ENCODE peak calls at places on chromosomes 13 and 19, in four cellular contexts. One of them, this sample, is unnamed.

GRCh38 chr19:409006-409514 is at the start of gene C2CD4C:
- DNase-seq in H1: no peak
- DNase-seq in K562: peak
- DNase-seq in GM12878: no peak
- DNase-seq in this sample: no peak

GRCh38 chr13:104385409-104385808 is 1319.2 kb upstream of the SLC10A2 start:
- DNase-seq in H1: no peak
- DNase-seq in K562: no peak
- DNase-seq in GM12878: no peak
- DNase-seq in this sample: no peak

GRCh38 chr13:113635709-113636108 is 22.3 kb downstream of the ATP4B start:
- DNase-seq in H1: no peak
- DNase-seq in K562: no peak
- DNase-seq in GM12878: no peak
- DNase-seq in this sample: no peak

GRCh38 chr19:13920940-13921744 is 15.1 kb downstream of the CC2D1A start:
- DNase-seq in H1: no peak
- DNase-seq in K562: peak
- DNase-seq in GM12878: peak
- DNase-seq in this sample: peak

GRCh38 chr19:12946092-12946845 is 607 bp downstream of the RAD23A start:
- DNase-seq in H1: peak
- DNase-seq in K562: peak
- DNase-seq in GM12878: no peak
- DNase-seq in this sample: peak

GRCh38 chr13:59774511-59774911 is 389.2 kb downstream of the DIAPH3 start:
- DNase-seq in H1: no peak
- DNase-seq in K562: no peak
- DNase-seq in GM12878: no peak
- DNase-seq in this sample: peak

GRCh38 chr19:29660835-29661234 is 4.4 kb upstream of the PLEKHF1 start:
- DNase-seq in H1: no peak
- DNase-seq in K562: peak
- DNase-seq in GM12878: no peak
- DNase-seq in this sample: no peak

GRCh38 chr19:36106441-36106840 is 4.5 kb upstream of the OVOL3 start:
- DNase-seq in H1: no peak
- DNase-seq in K562: no peak
- DNase-seq in GM12878: no peak
- DNase-seq in this sample: no peak

GRCh38 chr19:55579766-55580621 is 654 bp downstream of the ZNF579 start:
- DNase-seq in H1: no peak
- DNase-seq in K562: peak
- DNase-seq in GM12878: no peak
- DNase-seq in this sample: peak

GRCh38 chr13:93416943-93417342 is 190.3 kb downstream of the GPC6 start:
- DNase-seq in H1: no peak
- DNase-seq in K562: no peak
- DNase-seq in GM12878: no peak
- DNase-seq in this sample: no peak

GRCh38 chr19:52442179-52442578 is 11.2 kb upstream of the ZNF578 start:
- DNase-seq in H1: no peak
- DNase-seq in K562: no peak
- DNase-seq in GM12878: no peak
- DNase-seq in this sample: no peak

GRCh38 chr13:76387561-76387960 is 498.6 kb downstream of the KCTD12 start:
- DNase-seq in H1: no peak
- DNase-seq in K562: no peak
- DNase-seq in GM12878: no peak
- DNase-seq in this sample: no peak

GRCh38 chr19:35357867-35358573 is at the start of gene FFAR3:
- DNase-seq in H1: no peak
- DNase-seq in K562: no peak
- DNase-seq in GM12878: no peak
- DNase-seq in this sample: no peak

GRCh38 chr13:73364706-73365105 is 305.9 kb downstream of the KLF5 start:
- DNase-seq in H1: no peak
- DNase-seq in K562: no peak
- DNase-seq in GM12878: no peak
- DNase-seq in this sample: no peak

GRCh38 chr19:30059741-30060140 is 117.7 kb downstream of the URI1 start:
- DNase-seq in H1: no peak
- DNase-seq in K562: no peak
- DNase-seq in GM12878: no peak
- DNase-seq in this sample: no peak

GRCh38 chr19:18008814-18009213 is 844 bp downstream of the ARRDC2 start:
- DNase-seq in H1: no peak
- DNase-seq in K562: no peak
- DNase-seq in GM12878: no peak
- DNase-seq in this sample: no peak

GRCh38 chr19:8607386-8607785 is 3.1 kb downstream of the ADAMTS10 start:
- DNase-seq in H1: no peak
- DNase-seq in K562: no peak
- DNase-seq in GM12878: no peak
- DNase-seq in this sample: no peak

GRCh38 chr19:12778020-12778904 is 2.9 kb upstream of the HOOK2 start:
- DNase-seq in H1: no peak
- DNase-seq in K562: no peak
- DNase-seq in GM12878: no peak
- DNase-seq in this sample: no peak

GRCh38 chr13:113848431-113849260 is 15.2 kb downstream of the GAS6 start:
- DNase-seq in H1: no peak
- DNase-seq in K562: no peak
- DNase-seq in GM12878: no peak
- DNase-seq in this sample: no peak

GRCh38 chr19:18415177-18415867 is 3.9 kb upstream of the SSBP4 start:
- DNase-seq in H1: no peak
- DNase-seq in K562: peak
- DNase-seq in GM12878: no peak
- DNase-seq in this sample: no peak

GRCh38 chr19:44925114-44925891 is 10.9 kb downstream of the APOC1 start:
- DNase-seq in H1: no peak
- DNase-seq in K562: no peak
- DNase-seq in GM12878: no peak
- DNase-seq in this sample: peak

GRCh38 chr19:11482384-11483050 is 1.7 kb upstream of the ELAVL3 start:
- DNase-seq in H1: peak
- DNase-seq in K562: peak
- DNase-seq in GM12878: peak
- DNase-seq in this sample: peak

GRCh38 chr13:35191883-35192282 is 249.8 kb downstream of the NBEA start:
- DNase-seq in H1: no peak
- DNase-seq in K562: no peak
- DNase-seq in GM12878: no peak
- DNase-seq in this sample: no peak

GRCh38 chr13:31045621-31046081 is 113.2 kb downstream of the TEX26 start:
- DNase-seq in H1: no peak
- DNase-seq in K562: peak
- DNase-seq in GM12878: peak
- DNase-seq in this sample: peak

GRCh38 chr13:77459616-77460015 is 75.9 kb upstream of the SCEL start:
- DNase-seq in H1: no peak
- DNase-seq in K562: no peak
- DNase-seq in GM12878: no peak
- DNase-seq in this sample: no peak

GRCh38 chr13:77457989-77458388 is 77.5 kb upstream of the SCEL start:
- DNase-seq in H1: no peak
- DNase-seq in K562: no peak
- DNase-seq in GM12878: no peak
- DNase-seq in this sample: no peak

GRCh38 chr13:77465595-77466195 is 69.8 kb upstream of the SCEL start:
- DNase-seq in H1: no peak
- DNase-seq in K562: no peak
- DNase-seq in GM12878: no peak
- DNase-seq in this sample: no peak

DNA sequence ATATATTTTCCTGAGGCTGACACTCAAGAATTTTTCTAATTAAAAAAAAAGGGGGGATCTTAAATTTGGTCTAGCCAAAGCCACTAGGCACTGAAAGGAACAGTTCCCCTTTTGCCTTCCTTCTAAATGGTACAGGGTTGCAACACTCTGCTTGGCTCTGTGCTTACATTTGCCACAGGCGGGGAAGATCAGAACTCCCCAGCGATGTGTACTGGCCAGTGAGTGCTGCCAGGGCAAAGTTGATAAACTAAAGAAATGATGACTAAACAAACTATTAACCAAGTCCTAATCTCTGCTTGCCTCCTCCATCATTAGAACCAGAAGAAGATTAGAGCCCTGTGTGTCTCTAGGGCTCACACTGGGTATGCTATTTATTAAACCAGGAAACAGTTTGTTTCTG is 75.3 kb upstream of the SCEL start:
- DNase-seq in H1: no peak
- DNase-seq in K562: no peak
- DNase-seq in GM12878: peak
- DNase-seq in this sample: no peak
- TF ChIP-seq CBX5 in H1: no peak
- TF ChIP-seq CBX5 in K562: no peak
- TF ChIP-seq CBX5 in GM12878: no peak
- TF ChIP-seq CBX5 in this sample: no peak

GRCh38 chr19:32070101-32070500 is 275.3 kb upstream of the ZNF507 start:
- DNase-seq in H1: no peak
- DNase-seq in K562: no peak
- DNase-seq in GM12878: no peak
- DNase-seq in this sample: no peak
- TF ChIP-seq YY1 in H1: no peak
- TF ChIP-seq YY1 in K562: no peak
- TF ChIP-seq YY1 in GM12878: no peak
- TF ChIP-seq YY1 in this sample: no peak

GRCh38 chr13:78881054-78881453 is 222.1 kb upstream of the OBI1 start:
- DNase-seq in H1: no peak
- DNase-seq in K562: no peak
- DNase-seq in GM12878: no peak
- DNase-seq in this sample: no peak
- TF ChIP-seq KDM1A in H1: no peak
- TF ChIP-seq KDM1A in K562: no peak
- TF ChIP-seq KDM1A in GM12878: no peak
- TF ChIP-seq KDM1A in this sample: no peak

GRCh38 chr13:108496364-108497215 is 132.8 kb upstream of the MYO16 start:
- DNase-seq in H1: no peak
- DNase-seq in K562: no peak
- DNase-seq in GM12878: no peak
- DNase-seq in this sample: no peak
- TF ChIP-seq CBX5 in H1: no peak
- TF ChIP-seq CBX5 in K562: no peak
- TF ChIP-seq CBX5 in GM12878: no peak
- TF ChIP-seq CBX5 in this sample: no peak

GRCh38 chr13:111458739-111459138 is 138.3 kb downstream of the TEX29 start:
- DNase-seq in H1: no peak
- DNase-seq in K562: no peak
- DNase-seq in GM12878: no peak
- DNase-seq in this sample: no peak

GRCh38 chr13:111462221-111462764 is 141.9 kb downstream of the TEX29 start:
- DNase-seq in H1: no peak
- DNase-seq in K562: no peak
- DNase-seq in GM12878: no peak
- DNase-seq in this sample: no peak

GRCh38 chr13:111459803-111460547 is 139.5 kb downstream of the TEX29 start:
- DNase-seq in H1: no peak
- DNase-seq in K562: no peak
- DNase-seq in GM12878: no peak
- DNase-seq in this sample: no peak

GRCh38 chr13:111461445-111462149 is 141.2 kb downstream of the TEX29 start:
- DNase-seq in H1: no peak
- DNase-seq in K562: no peak
- DNase-seq in GM12878: no peak
- DNase-seq in this sample: no peak

DNA sequence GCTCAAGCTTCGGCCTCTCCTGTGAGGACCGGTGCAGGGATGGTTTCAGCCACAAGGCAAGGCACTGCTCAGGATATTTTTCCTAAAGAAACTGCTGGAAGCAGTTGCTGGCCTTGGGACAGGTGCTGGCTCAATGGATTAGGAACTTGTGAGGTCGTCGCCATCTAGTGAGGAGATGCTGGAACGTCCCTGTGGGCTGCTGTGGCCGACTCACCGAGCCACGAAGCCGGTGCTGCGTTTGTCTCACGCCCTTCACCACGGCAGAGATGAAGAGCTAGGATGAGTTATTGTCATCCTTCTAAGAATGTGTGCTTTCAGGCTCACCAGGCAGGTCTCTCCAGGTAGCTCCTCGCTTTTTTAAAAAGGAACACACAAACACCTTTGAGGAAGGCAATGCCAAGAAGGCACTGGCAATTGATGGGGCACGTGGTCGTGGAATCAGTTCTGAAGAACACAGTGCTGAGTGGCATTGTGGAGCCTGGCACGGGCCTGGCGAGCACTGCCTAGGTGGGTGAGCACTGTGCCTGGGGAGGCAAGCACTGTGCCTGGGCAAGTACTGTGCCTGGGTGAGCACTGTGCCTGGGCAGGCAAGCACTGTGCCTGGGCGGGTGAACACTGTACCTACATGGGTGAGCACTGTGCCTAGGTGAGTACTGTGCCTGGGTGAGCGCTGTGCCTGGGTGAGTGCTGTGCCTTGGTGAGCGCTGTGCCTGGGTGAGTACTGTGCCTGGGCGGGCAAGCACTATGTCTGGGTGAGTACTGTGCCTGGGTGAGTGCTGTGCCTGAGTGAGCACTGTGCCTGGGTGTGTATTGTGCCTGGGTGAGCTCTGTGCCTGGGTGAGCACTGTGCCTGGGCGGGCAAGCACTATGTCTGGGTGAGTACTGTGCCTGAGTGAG is 140.4 kb downstream of the TEX29 start:
- DNase-seq in H1: peak
- DNase-seq in K562: no peak
- DNase-seq in GM12878: no peak
- DNase-seq in this sample: peak
- TF ChIP-seq YY1 in H1: no peak
- TF ChIP-seq YY1 in K562: no peak
- TF ChIP-seq YY1 in GM12878: no peak
- TF ChIP-seq YY1 in this sample: no peak

DNA sequence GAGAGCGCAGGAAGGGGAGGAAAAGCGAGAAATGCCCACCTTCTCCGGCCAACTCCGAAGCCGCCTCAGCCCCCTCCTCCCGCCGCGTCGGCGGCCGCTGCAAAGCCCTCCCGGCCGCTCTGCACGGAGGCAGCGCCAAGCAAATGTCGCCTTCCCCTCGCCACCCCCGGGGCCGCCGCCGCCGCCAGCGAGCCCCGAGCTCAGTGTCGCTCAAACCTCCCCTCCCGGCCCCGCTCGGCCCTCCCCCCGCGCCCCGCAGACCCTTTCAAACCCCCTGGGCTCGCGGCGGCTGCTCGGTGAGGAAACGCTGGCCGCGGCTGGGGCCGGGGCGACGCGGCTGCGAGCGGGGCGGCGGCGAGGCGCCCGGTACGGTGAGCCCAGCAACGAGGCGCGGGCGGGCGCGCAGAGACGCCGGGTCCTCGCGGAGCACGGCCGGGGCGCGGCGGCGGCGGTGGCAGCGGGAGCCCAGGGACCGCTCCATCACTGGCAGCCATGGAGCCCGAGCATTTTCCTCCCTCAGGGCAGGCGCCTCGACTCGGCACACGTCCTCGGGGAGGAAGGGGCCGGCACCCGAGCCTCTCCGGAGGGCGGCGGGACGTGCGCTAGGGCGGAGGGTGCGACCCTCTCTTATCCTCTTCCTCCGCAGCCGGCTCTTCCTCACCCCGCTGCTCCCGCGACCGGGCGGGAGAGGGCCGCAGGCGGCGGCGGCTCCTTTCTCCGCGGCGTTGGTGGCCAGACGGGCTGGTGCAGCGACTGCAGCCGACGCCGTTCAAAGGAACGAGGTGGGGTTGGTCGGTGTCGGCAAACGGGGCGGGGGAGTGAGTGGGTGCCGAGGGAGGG is 486 bp upstream of the TSC22D1 start:
- DNase-seq in H1: no peak
- DNase-seq in K562: peak
- DNase-seq in GM12878: no peak
- DNase-seq in this sample: no peak
- TF ChIP-seq KDM1A in H1: no peak
- TF ChIP-seq KDM1A in K562: no peak
- TF ChIP-seq KDM1A in GM12878: no peak
- TF ChIP-seq KDM1A in this sample: no peak